ENCODE peak calls at places on chromosome 21, in four cellular contexts. One of them, this sample, is unnamed.

GRCh38 chr21:41630249-41630648 is 122.3 kb upstream of the TMPRSS2 start:
- DNase-seq in cardiac fibroblast: peak; percentile 99
- DNase-seq in IMR-90: peak; percentile 100
- DNase-seq in stomach: no peak
- DNase-seq in this sample: peak; percentile 100

GRCh38 chr21:35005077-35005476 is 44.0 kb downstream of the RUNX1 start:
- DNase-seq in cardiac fibroblast: no peak
- DNase-seq in IMR-90: peak; percentile 76
- DNase-seq in stomach: no peak
- DNase-seq in this sample: no peak

GRCh38 chr21:38591138-38591537 is 92.9 kb upstream of the ERG start:
- DNase-seq in cardiac fibroblast: no peak
- DNase-seq in IMR-90: no peak
- DNase-seq in stomach: no peak
- DNase-seq in this sample: peak; percentile 16

GRCh38 chr21:29797155-29797554 is 142.6 kb downstream of the GRIK1 start:
- DNase-seq in cardiac fibroblast: no peak
- DNase-seq in IMR-90: no peak
- DNase-seq in stomach: no peak
- DNase-seq in this sample: no peak

GRCh38 chr21:38989745-38990423 is 184.2 kb downstream of the ETS2 start:
- DNase-seq in cardiac fibroblast: peak; percentile 93
- DNase-seq in IMR-90: peak; percentile 94
- DNase-seq in stomach: peak; percentile 59
- DNase-seq in this sample: peak; percentile 89

GRCh38 chr21:34736116-34736870 is 67.5 kb downstream of the CLIC6 start:
- DNase-seq in cardiac fibroblast: no peak
- DNase-seq in IMR-90: peak; percentile 44
- DNase-seq in stomach: no peak
- DNase-seq in this sample: no peak

GRCh38 chr21:19507682-19508260 is 1104.2 kb upstream of the TMPRSS15 start:
- DNase-seq in cardiac fibroblast: peak; percentile 2
- DNase-seq in IMR-90: no peak
- DNase-seq in stomach: no peak
- DNase-seq in this sample: no peak

GRCh38 chr21:17548262-17548661 is 35.4 kb downstream of the CXADR start:
- DNase-seq in cardiac fibroblast: peak; percentile 7
- DNase-seq in IMR-90: peak; percentile 39
- DNase-seq in stomach: no peak
- DNase-seq in this sample: peak; percentile 11

GRCh38 chr21:17746920-17747319 is 72.2 kb downstream of the C21orf91 start:
- DNase-seq in cardiac fibroblast: no peak
- DNase-seq in IMR-90: no peak
- DNase-seq in stomach: no peak
- DNase-seq in this sample: no peak

GRCh38 chr21:22288885-22289509 is 1290.8 kb downstream of the NCAM2 start:
- DNase-seq in cardiac fibroblast: no peak
- DNase-seq in IMR-90: no peak
- DNase-seq in stomach: no peak
- DNase-seq in this sample: no peak

GRCh38 chr21:17813353-17813752 is 5.8 kb downstream of the C21orf91 start:
- DNase-seq in cardiac fibroblast: no peak
- DNase-seq in IMR-90: peak; percentile 41
- DNase-seq in stomach: no peak
- DNase-seq in this sample: no peak

GRCh38 chr21:14878971-14879370 is 185.8 kb downstream of the NRIP1 start:
- DNase-seq in cardiac fibroblast: no peak
- DNase-seq in IMR-90: no peak
- DNase-seq in stomach: no peak
- DNase-seq in this sample: peak; percentile 81

GRCh38 chr21:42674351-42674940 is 21.0 kb downstream of the PDE9A start:
- DNase-seq in cardiac fibroblast: peak; percentile 39
- DNase-seq in IMR-90: no peak
- DNase-seq in stomach: no peak
- DNase-seq in this sample: no peak

GRCh38 chr21:25537174-25537573 is 70.1 kb downstream of the MRPL39 start:
- DNase-seq in cardiac fibroblast: no peak
- DNase-seq in IMR-90: no peak
- DNase-seq in stomach: no peak
- DNase-seq in this sample: no peak
- H3K4me3 ChIP-seq in cardiac fibroblast: no peak overlapping the region
- H3K4me3 ChIP-seq in IMR-90: no peak overlapping the region
- H3K4me3 ChIP-seq in stomach: no peak overlapping the region
- H3K4me3 ChIP-seq in this sample: no peak overlapping the region

DNA sequence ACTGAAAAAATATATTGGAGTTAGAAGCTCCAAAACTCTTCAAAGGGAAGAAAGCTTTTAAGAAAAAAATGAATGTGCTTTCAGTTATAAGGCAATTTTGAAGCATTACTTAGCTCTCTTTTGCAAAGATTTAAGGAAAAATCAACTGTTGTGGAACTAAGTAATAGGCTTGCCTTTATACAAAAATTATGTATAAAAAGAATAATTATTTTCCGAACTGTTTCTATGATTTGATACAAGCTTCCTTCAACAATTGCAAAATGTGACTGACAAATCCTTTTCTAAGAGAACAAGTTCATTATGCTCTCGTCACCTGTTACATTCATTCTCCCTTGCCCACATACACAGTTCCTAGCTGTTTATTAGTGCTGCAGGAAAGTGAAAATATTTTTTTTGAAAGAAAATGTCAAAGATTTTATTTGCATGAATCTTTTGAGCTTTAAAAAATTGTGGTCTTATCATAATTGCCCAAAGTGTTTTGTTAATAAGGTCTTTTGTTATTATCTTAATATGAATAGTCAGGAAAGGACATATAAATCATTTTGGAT is 466.2 kb downstream of the USP25 start:
- DNase-seq in cardiac fibroblast: peak; percentile 20
- DNase-seq in IMR-90: no peak
- DNase-seq in stomach: no peak
- DNase-seq in this sample: peak; percentile 15
- H3K4me3 ChIP-seq in cardiac fibroblast: peak overlapping the region; percentile 36
- H3K4me3 ChIP-seq in IMR-90: no peak overlapping the region
- H3K4me3 ChIP-seq in stomach: peak overlapping the region; percentile 38
- H3K4me3 ChIP-seq in this sample: peak overlapping the region; percentile 53

DNA sequence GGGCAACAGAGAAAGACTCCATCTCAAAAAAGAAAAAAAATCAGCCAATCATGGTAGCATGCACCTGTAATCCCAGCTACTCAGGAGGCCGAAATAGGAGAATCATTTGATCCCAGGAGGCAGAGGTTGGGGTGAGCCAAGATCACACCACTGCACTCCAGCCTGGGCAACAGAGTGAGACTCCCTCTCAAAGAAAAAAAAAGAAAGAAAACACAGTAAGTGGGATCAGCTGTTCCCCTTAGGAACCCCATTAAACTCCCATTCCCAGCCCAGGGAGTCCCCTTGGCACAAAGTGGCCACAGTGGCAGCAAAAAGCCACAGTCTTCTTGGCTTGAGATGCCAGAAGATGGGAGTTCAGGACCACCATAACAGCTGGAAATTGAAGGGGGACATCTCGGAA is 9.1 kb downstream of the TMEM50B start:
- DNase-seq in cardiac fibroblast: no peak
- DNase-seq in IMR-90: no peak
- DNase-seq in stomach: no peak
- DNase-seq in this sample: no peak
- H3K4me3 ChIP-seq in cardiac fibroblast: no peak overlapping the region
- H3K4me3 ChIP-seq in IMR-90: no peak overlapping the region
- H3K4me3 ChIP-seq in stomach: no peak overlapping the region
- H3K4me3 ChIP-seq in this sample: no peak overlapping the region

GRCh38 chr21:45113543-45113942 is 39.2 kb downstream of the ADARB1 start:
- DNase-seq in cardiac fibroblast: no peak
- DNase-seq in IMR-90: no peak
- DNase-seq in stomach: no peak
- DNase-seq in this sample: no peak

GRCh38 chr21:45112371-45112770 is 38.0 kb downstream of the ADARB1 start:
- DNase-seq in cardiac fibroblast: no peak
- DNase-seq in IMR-90: no peak
- DNase-seq in stomach: no peak
- DNase-seq in this sample: no peak

GRCh38 chr21:45110873-45111624 is 36.7 kb downstream of the ADARB1 start:
- DNase-seq in cardiac fibroblast: no peak
- DNase-seq in IMR-90: no peak
- DNase-seq in stomach: no peak
- DNase-seq in this sample: peak; percentile 38

GRCh38 chr21:45109831-45110492 is 35.6 kb downstream of the ADARB1 start:
- DNase-seq in cardiac fibroblast: no peak
- DNase-seq in IMR-90: no peak
- DNase-seq in stomach: no peak
- DNase-seq in this sample: no peak

DNA sequence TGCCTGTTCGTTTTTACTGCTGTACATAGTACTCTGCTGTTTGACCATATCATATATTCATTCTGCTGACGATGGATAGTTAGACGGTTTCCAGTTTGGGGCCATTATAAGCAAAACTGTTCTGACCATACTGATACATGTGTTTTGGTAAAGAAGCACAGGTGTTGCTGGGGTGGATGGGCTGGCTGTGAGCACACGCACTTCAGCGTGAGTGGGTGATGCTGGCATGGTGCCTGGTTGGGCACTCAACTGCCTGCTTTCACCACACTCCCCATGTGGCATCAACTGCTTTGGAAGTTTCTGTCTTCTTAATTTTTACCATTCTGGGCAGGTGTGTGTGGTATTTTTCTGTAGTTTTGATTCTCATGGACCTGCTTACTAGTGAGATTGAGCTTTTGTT is 37.3 kb downstream of the ADARB1 start:
- DNase-seq in cardiac fibroblast: no peak
- DNase-seq in IMR-90: no peak
- DNase-seq in stomach: no peak
- DNase-seq in this sample: no peak
- H3K4me3 ChIP-seq in cardiac fibroblast: no peak overlapping the region
- H3K4me3 ChIP-seq in IMR-90: no peak overlapping the region
- H3K4me3 ChIP-seq in stomach: no peak overlapping the region
- H3K4me3 ChIP-seq in this sample: no peak overlapping the region

DNA sequence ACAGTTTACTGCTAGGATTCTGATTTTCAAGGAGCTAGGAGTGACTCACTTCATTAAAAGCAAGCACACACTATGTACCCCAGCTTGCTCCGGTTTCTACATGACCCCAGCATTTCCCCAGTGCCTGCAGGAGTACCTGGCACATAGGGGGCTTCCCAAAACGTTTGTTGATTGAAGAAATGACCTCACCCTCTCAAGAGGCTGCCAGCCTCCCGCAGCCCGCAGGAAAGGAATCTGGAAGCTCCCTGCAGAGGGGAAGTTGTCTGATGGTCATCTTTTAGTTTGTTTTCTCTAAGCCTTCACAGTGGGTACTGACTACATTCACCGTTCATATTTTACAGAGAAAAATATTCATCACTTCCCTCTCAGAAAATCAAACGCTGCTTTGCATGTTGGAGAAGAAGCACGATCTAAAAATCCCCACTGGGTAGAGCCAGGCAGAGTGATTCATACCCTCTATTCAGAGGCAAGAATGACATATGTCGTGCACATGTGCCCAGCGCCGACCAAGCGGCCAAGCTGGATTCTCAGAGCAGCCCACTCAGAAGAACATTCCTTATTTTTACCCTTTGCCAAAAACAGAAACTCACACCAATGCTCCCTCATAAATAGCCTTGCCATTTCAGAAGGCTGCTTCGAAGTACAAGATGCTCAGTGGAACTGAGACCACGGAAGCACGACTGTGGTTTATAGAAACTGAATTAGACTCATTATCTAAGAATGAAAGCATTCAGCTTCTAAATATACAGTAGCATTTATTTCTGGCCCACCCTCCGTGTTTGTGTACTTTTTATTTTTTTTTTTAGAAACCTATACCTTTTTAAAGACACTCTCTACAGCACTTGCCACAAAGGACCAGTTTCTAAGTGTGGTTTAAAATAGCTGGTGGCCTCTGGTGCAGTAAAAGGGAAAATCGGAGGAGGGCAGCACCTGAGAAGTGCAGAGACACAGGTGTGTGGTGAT is 143.2 kb downstream of the MIS18A start:
- DNase-seq in cardiac fibroblast: no peak
- DNase-seq in IMR-90: peak; percentile 1
- DNase-seq in stomach: no peak
- DNase-seq in this sample: peak; percentile 4
- H3K4me3 ChIP-seq in cardiac fibroblast: no peak overlapping the region
- H3K4me3 ChIP-seq in IMR-90: no peak overlapping the region
- H3K4me3 ChIP-seq in stomach: no peak overlapping the region
- H3K4me3 ChIP-seq in this sample: no peak overlapping the region

GRCh38 chr21:46284722-46285121 is 689 bp downstream of the MCM3AP start:
- DNase-seq in cardiac fibroblast: no peak
- DNase-seq in IMR-90: no peak
- DNase-seq in stomach: no peak
- DNase-seq in this sample: no peak
- H3K4me3 ChIP-seq in cardiac fibroblast: peak overlapping the region; percentile 81
- H3K4me3 ChIP-seq in IMR-90: peak overlapping the region; percentile 69
- H3K4me3 ChIP-seq in stomach: no peak overlapping the region
- H3K4me3 ChIP-seq in this sample: peak overlapping the region; percentile 81

DNA sequence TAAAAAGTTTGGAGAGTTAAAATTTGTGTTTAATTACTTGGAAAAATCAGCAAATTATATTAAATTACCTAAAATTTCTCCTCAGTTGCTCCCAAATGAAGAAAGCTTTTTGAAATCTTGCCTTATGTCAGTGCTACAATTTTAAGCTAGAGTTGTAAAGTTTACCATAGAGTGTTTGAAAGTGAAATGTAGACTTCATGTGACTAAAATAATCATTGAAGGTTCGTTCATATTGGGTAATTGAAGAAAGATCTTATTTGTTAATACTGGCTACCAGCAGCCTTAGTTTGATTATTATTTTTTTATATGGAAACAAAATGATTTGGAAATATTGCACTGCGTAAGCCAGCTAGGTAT is 4.4 kb downstream of the DYRK1A start:
- DNase-seq in cardiac fibroblast: no peak
- DNase-seq in IMR-90: no peak
- DNase-seq in stomach: no peak
- DNase-seq in this sample: no peak
- H3K4me3 ChIP-seq in cardiac fibroblast: peak overlapping the region; percentile 36
- H3K4me3 ChIP-seq in IMR-90: no peak overlapping the region
- H3K4me3 ChIP-seq in stomach: no peak overlapping the region
- H3K4me3 ChIP-seq in this sample: peak overlapping the region; percentile 86

This sample was measured in epithelial cell of esophagus.